ENCODE peak calls at places on chromosome 3, in five cellular contexts. Q is KBM-7; A is activated gamma-delta T cell treated with anti-CD3 and anti-CD28 coated beads, Interleukin-2, amount 50 U/mL, for 16 hours; H is activated T-helper 1 cell treated with anti-CD3 and anti-CD28 coated beads, Interleukin-12 subunit alpha, Interleukin-12 subunit beta, Interleukin-2, Interleukin-4 antibody, amounts not matched to agents 30 ng/mL and 10 ng/mL and 1 ng/mL, durations not matched to agents 14 hours and 24 hours and 36 hours; J is cardiac muscle cell. S is an unnamed sample.

GRCh38 chr3:182136008-182136910 is 424.5 kb downstream of the SOX2 start:
- DNase-seq in Q (no peak), A (no peak), H (no peak), J (no peak), S (no peak)

GRCh38 chr3:190586631-190587000 is 72.7 kb downstream of the IL1RAP start:
- DNase-seq in Q (peak), A (no peak), H (no peak), J (peak), S (no peak)

GRCh38 chr3:127034990-127035652 is 52.2 kb downstream of the PLXNA1 start:
- DNase-seq in Q (no peak), A (no peak), H (no peak), J (no peak), S (no peak)

GRCh38 chr3:134056464-134056891 is 26.8 kb upstream of the SLCO2A1 start:
- DNase-seq in Q (no peak), A (no peak), H (no peak), J (peak), S (no peak)

GRCh38 chr3:141485578-141486415 is 1.0 kb upstream of the RASA2 start:
- DNase-seq in Q (peak), A (no peak), H (no peak), J (peak), S (peak)

GRCh38 chr3:142705256-142705655 is 18.6 kb upstream of the TRPC1 start:
- DNase-seq in Q (no peak), A (no peak), H (no peak), J (peak), S (no peak)

GRCh38 chr3:27685474-27685873 is 36.6 kb downstream of the EOMES start:
- DNase-seq in Q (no peak), A (no peak), H (no peak), J (no peak), S (no peak)

GRCh38 chr3:66490214-66490613 is 10.6 kb downstream of the LRIG1 start:
- DNase-seq in Q (no peak), A (no peak), H (no peak), J (peak), S (no peak)

GRCh38 chr3:183553263-183554026 is 2.1 kb downstream of the KLHL6 start:
- DNase-seq in Q (no peak), A (no peak), H (no peak), J (no peak), S (no peak)

GRCh38 chr3:123605789-123606234 is 21.0 kb upstream of the HACD2 start:
- DNase-seq in Q (no peak), A (no peak), H (no peak), J (no peak), S (no peak)

GRCh38 chr3:123813876-123814275 is 70.3 kb downstream of the MYLK start:
- DNase-seq in Q (no peak), A (no peak), H (no peak), J (no peak), S (no peak)

GRCh38 chr3:11770477-11771381 is 76.0 kb downstream of the TAMM41 start:
- DNase-seq in Q (peak), A (peak), H (peak), J (peak), S (peak)

GRCh38 chr3:51379301-51379700 is 5.8 kb upstream of the MANF start:
- DNase-seq in Q (peak), A (no peak), H (no peak), J (no peak), S (no peak)

GRCh38 chr3:25663324-25664065 is 1.2 kb downstream of the TOP2B start:
- DNase-seq in Q (peak), A (no peak), H (peak), J (peak), S (peak)

GRCh38 chr3:64111083-64111482 is 87.8 kb upstream of the PSMD6 start:
- DNase-seq in Q (no peak), A (no peak), H (no peak), J (no peak), S (no peak)

GRCh38 chr3:138468451-138468850 is 34.0 kb downstream of the ESYT3 start:
- DNase-seq in Q (no peak), A (no peak), H (no peak), J (no peak), S (no peak)

S was measured in G401.